ENCODE peak calls at places on chromosomes 13 and 19, in seven cellular contexts. P is suprapubic skin; J is osteocyte; H is activated T-helper 9 cell treated with anti-CD3 and anti-CD28 coated beads, Interleukin-2, amount 50 U/mL, for 16 hours; A is body of pancreas; X is Right ventricle myocardium superior; U is pons. E is an unnamed sample.

GRCh38 chr19:48544856-48545750 is 6.9 kb upstream of the SULT2B1 start:
- DNase-seq in P (no peak), J (no peak), H (no peak), A (no peak), X (no peak), U (no peak), E (no peak)

GRCh38 chr19:16654151-16654550 is 5.8 kb downstream of the SMIM7 start:
- DNase-seq in P (no peak), J (no peak), H (no peak), A (no peak), X (no peak), U (no peak), E (no peak)

GRCh38 chr19:7673995-7674667 is 2.8 kb upstream of the MCEMP1 start:
- DNase-seq in P (peak; percentile 87), J (no peak), H (no peak), A (peak; percentile 52), X (peak; percentile 85), U (peak; percentile 8), E (peak; percentile 76)

GRCh38 chr13:40969169-40969901 is 49.8 kb downstream of the ELF1 start:
- DNase-seq in P (no peak), J (no peak), H (no peak), A (no peak), X (no peak), U (no peak), E (no peak)

GRCh38 chr13:26760835-26761582 is 423 bp upstream of the GPR12 start:
- DNase-seq in P (no peak), J (no peak), H (no peak), A (no peak), X (no peak), U (no peak), E (no peak)

GRCh38 chr19:21748088-21748487 is 19.3 kb downstream of the ZNF100 start:
- DNase-seq in P (no peak), J (no peak), H (no peak), A (no peak), X (no peak), U (no peak), E (no peak)

GRCh38 chr13:67238277-67238859 is 8.2 kb upstream of the PCDH9 start:
- DNase-seq in P (no peak), J (no peak), H (no peak), A (no peak), X (no peak), U (peak; percentile 73), E (no peak)

GRCh38 chr19:15438577-15438976 is 11.2 kb downstream of the WIZ start:
- DNase-seq in P (peak; percentile 52), J (no peak), H (no peak), A (no peak), X (no peak), U (no peak), E (no peak)

GRCh38 chr13:75181906-75182305 is 300.1 kb downstream of the TBC1D4 start:
- DNase-seq in P (no peak), J (no peak), H (no peak), A (no peak), X (no peak), U (no peak), E (no peak)

GRCh38 chr13:100434010-100434763 is 154.4 kb downstream of the GGACT start:
- DNase-seq in P (no peak), J (no peak), H (no peak), A (no peak), X (no peak), U (no peak), E (no peak)

GRCh38 chr13:39565036-39565949 is 37.7 kb downstream of the LHFPL6 start:
- DNase-seq in P (no peak), J (no peak), H (no peak), A (no peak), X (no peak), U (no peak), E (no peak)

GRCh38 chr13:99886706-99887105 is 84.9 kb downstream of the ZIC5 start:
- DNase-seq in P (no peak), J (no peak), H (no peak), A (no peak), X (no peak), U (no peak), E (no peak)

GRCh38 chr19:40257096-40257517 is 28.0 kb downstream of the AKT2 start:
- DNase-seq in P (no peak), J (no peak), H (no peak), A (peak; percentile 58), X (peak; percentile 71), U (no peak), E (no peak)

GRCh38 chr19:43470288-43470687 is 4.9 kb upstream of the LYPD3 start:
- DNase-seq in P (no peak), J (no peak), H (no peak), A (no peak), X (no peak), U (no peak), E (no peak)

GRCh38 chr19:1012334-1012733 is 8.6 kb downstream of the TMEM259 start:
- DNase-seq in P (no peak), J (no peak), H (no peak), A (no peak), X (no peak), U (no peak), E (no peak)

GRCh38 chr19:17680235-17680722 is 7.9 kb downstream of the UNC13A start:
- DNase-seq in P (peak; percentile 82), J (peak; percentile 91), H (peak; percentile 7), A (peak; percentile 60), X (peak; percentile 85), U (peak; percentile 25), E (peak; percentile 43)

GRCh38 chr19:8361921-8362793 is 1.8 kb upstream of the ANGPTL4 start:
- DNase-seq in P (peak; percentile 97), J (peak; percentile 97), H (no peak), A (peak; percentile 100), X (peak; percentile 96), U (peak; percentile 84), E (peak; percentile 89)

GRCh38 chr13:79562557-79562956 is 81.6 kb downstream of the NDFIP2 start:
- DNase-seq in P (no peak), J (no peak), H (no peak), A (no peak), X (no peak), U (no peak), E (no peak)

GRCh38 chr13:109954441-109954840 is 168.1 kb upstream of the IRS2 start:
- DNase-seq in P (no peak), J (no peak), H (no peak), A (no peak), X (no peak), U (no peak), E (no peak)

GRCh38 chr13:110392510-110393233 is 85.6 kb downstream of the COL4A2 start:
- DNase-seq in P (no peak), J (no peak), H (no peak), A (no peak), X (no peak), U (no peak), E (no peak)

GRCh38 chr19:41912899-41913475 is 15.3 kb downstream of the ERFL start:
- DNase-seq in P (no peak), J (no peak), H (no peak), A (no peak), X (no peak), U (no peak), E (no peak)

GRCh38 chr19:51777570-51778460 is 16.8 kb downstream of the FPR2 start:
- DNase-seq in P (peak; percentile 74), J (no peak), H (no peak), A (peak; percentile 66), X (peak; percentile 80), U (peak; percentile 96), E (peak; percentile 49)

GRCh38 chr19:17090501-17091074 is 15.0 kb downstream of the MYO9B start:
- DNase-seq in P (no peak), J (no peak), H (peak; percentile 24), A (no peak), X (no peak), U (peak; percentile 63), E (no peak)

GRCh38 chr19:10424011-10424637 is 3.8 kb downstream of the PDE4A start:
- DNase-seq in P (peak; percentile 83), J (peak; percentile 94), H (peak; percentile 52), A (peak; percentile 87), X (peak; percentile 90), U (no peak), E (peak; percentile 92)

GRCh38 chr13:90311929-90312328 is 1035.6 kb upstream of the MIR17HG start:
- DNase-seq in P (no peak), J (no peak), H (no peak), A (no peak), X (no peak), U (no peak), E (no peak)

GRCh38 chr19:39727070-39727800 is 10.6 kb downstream of the CLC start:
- DNase-seq in P (no peak), J (no peak), H (no peak), A (no peak), X (no peak), U (no peak), E (no peak)

GRCh38 chr19:51251453-51251790 is 542 bp downstream of the SIGLECL1 start:
- DNase-seq in P (no peak), J (no peak), H (no peak), A (no peak), X (no peak), U (no peak), E (no peak)

GRCh38 chr19:10431943-10432735 is 11.8 kb downstream of the PDE4A start:
- DNase-seq in P (peak; percentile 82), J (no peak), H (peak; percentile 51), A (peak; percentile 76), X (peak; percentile 87), U (no peak), E (peak; percentile 86)